ENCODE peak calls at places on chromosomes 2 and 18, in ten cellular contexts. A is posterior cingulate gyrus; F is cardiac muscle cell; O is foreskin fibroblast; N is HFF-Myc; V is effector memory CD8-positive, alpha-beta T cell; D is non-pigmented ciliary epithelial cell; G is T-helper 1 cell; I is fibroblast of the conjunctiva; Q is naive thymus-derived CD8-positive, alpha-beta T cell. E is an unnamed sample.

GRCh38 chr2:183759033-183759432 is 634.8 kb downstream of the NUP35 start:
- DNase-seq in A (no peak), F (no peak), O (no peak), N (no peak), V (no peak), D (no peak), G (no peak), I (no peak), Q (no peak), E (no peak)

GRCh38 chr2:10911291-10912075 is at the start of gene KCNF1:
- DNase-seq in A (no peak), F (peak; percentile 69), O (peak; percentile 60), N (no peak), V (no peak), D (no peak), G (no peak), I (peak; percentile 14), Q (no peak), E (peak; percentile 19)

GRCh38 chr2:240426797-240427721 is 8.4 kb upstream of the GPC1 start:
- DNase-seq in A (peak; percentile 7), F (peak; percentile 74), O (peak; percentile 20), N (no peak), V (no peak), D (no peak), G (no peak), I (no peak), Q (no peak), E (peak; percentile 4)

GRCh38 chr2:240503375-240503774 is 54.4 kb downstream of the ANKMY1 start:
- DNase-seq in A (no peak), F (no peak), O (no peak), N (no peak), V (no peak), D (no peak), G (no peak), I (no peak), Q (no peak), E (no peak)

GRCh38 chr2:29810956-29811355 is 110.4 kb downstream of the ALK start:
- DNase-seq in A (no peak), F (no peak), O (no peak), N (no peak), V (no peak), D (no peak), G (no peak), I (no peak), Q (no peak), E (no peak)

GRCh38 chr18:58005885-58006523 is 38.0 kb upstream of the NEDD4L start:
- DNase-seq in A (no peak), F (no peak), O (no peak), N (peak; percentile 7), V (no peak), D (peak; percentile 14), G (no peak), I (peak; percentile 22), Q (no peak), E (peak; percentile 12)

GRCh38 chr2:109376796-109377495 is 236.8 kb downstream of the SEPTIN10 start:
- DNase-seq in A (no peak), F (no peak), O (no peak), N (no peak), V (no peak), D (no peak), G (no peak), I (no peak), Q (no peak), E (no peak)

GRCh38 chr18:77119101-77119850 is 13.3 kb downstream of the MBP start:
- DNase-seq in A (no peak), F (no peak), O (no peak), N (no peak), V (no peak), D (no peak), G (no peak), I (no peak), Q (no peak), E (no peak)

GRCh38 chr2:64225491-64225890 is 81.3 kb upstream of the PELI1 start:
- DNase-seq in A (no peak), F (no peak), O (no peak), N (no peak), V (no peak), D (no peak), G (no peak), I (no peak), Q (no peak), E (no peak)

GRCh38 chr2:157468931-157469708 is 25.2 kb upstream of the CYTIP start:
- DNase-seq in A (no peak), F (peak; percentile 38), O (peak; percentile 26), N (no peak), V (no peak), D (peak; percentile 34), G (no peak), I (peak; percentile 8), Q (peak; percentile 77), E (peak; percentile 58)

GRCh38 chr2:42035241-42035640 is 12.6 kb upstream of the PKDCC start:
- DNase-seq in A (no peak), F (no peak), O (no peak), N (peak; percentile 30), V (no peak), D (no peak), G (no peak), I (no peak), Q (no peak), E (no peak)

GRCh38 chr2:111972955-111973565 is 74.7 kb downstream of the MERTK start:
- DNase-seq in A (no peak), F (no peak), O (no peak), N (no peak), V (no peak), D (no peak), G (no peak), I (no peak), Q (no peak), E (no peak)

GRCh38 chr18:48136051-48136543 is 205.6 kb upstream of the SMAD2 start:
- DNase-seq in A (no peak), F (no peak), O (no peak), N (no peak), V (no peak), D (no peak), G (no peak), I (no peak), Q (no peak), E (no peak)

GRCh38 chr18:31619291-31619690 is 27.6 kb downstream of the TTR start:
- DNase-seq in A (no peak), F (no peak), O (no peak), N (no peak), V (no peak), D (no peak), G (no peak), I (no peak), Q (no peak), E (no peak)

GRCh38 chr2:23940262-23940975 is at the start of gene UBXN2A:
- DNase-seq in A (peak; percentile 51), F (peak; percentile 88), O (peak; percentile 79), N (no peak), V (peak; percentile 65), D (no peak), G (peak; percentile 76), I (peak; percentile 43), Q (peak; percentile 80), E (no peak)

GRCh38 chr2:224173882-224174415 is 134.9 kb upstream of the SERPINE2 start:
- DNase-seq in A (no peak), F (no peak), O (no peak), N (no peak), V (no peak), D (no peak), G (no peak), I (no peak), Q (no peak), E (no peak)